ENCODE peak calls at places on chromosomes 16 and 17, in five cellular contexts. N is T-helper 1 cell, M is K562, Q is WTC11, V is left ventricle myocardium inferior. R is an unnamed sample.

GRCh38 chr17:8857919-8858318 is 9.6 kb downstream of the PIK3R6 start:
- DNase-seq in N (peak), M (no peak), Q (no peak), V (peak), R (no peak)

GRCh38 chr16:77408607-77409006 is 26.2 kb downstream of the ADAMTS18 start:
- DNase-seq in N (peak), M (no peak), Q (no peak), V (no peak), R (no peak)

GRCh38 chr17:15392326-15392739 is 50.9 kb upstream of the TEKT3 start:
- DNase-seq in N (no peak), M (no peak), Q (no peak), V (peak), R (peak)

GRCh38 chr16:50303605-50304466 is 37.5 kb downstream of the ADCY7 start:
- DNase-seq in N (no peak), M (no peak), Q (no peak), V (no peak), R (no peak)

GRCh38 chr16:3776316-3776715 is 59.0 kb upstream of the TRAP1 start:
- DNase-seq in N (no peak), M (no peak), Q (no peak), V (peak), R (no peak)

GRCh38 chr16:74623214-74623842 is 16.4 kb upstream of the GLG1 start:
- DNase-seq in N (peak), M (peak), Q (no peak), V (no peak), R (no peak)

GRCh38 chr17:50290074-50290702 is 15.9 kb downstream of the TMEM92 start:
- DNase-seq in N (peak), M (no peak), Q (no peak), V (peak), R (peak)

GRCh38 chr17:59565171-59565958 is at the start of gene DHX40:
- DNase-seq in N (peak), M (peak), Q (peak), V (peak), R (peak)

GRCh38 chr16:10521681-10522274 is 58.6 kb downstream of the EMP2 start:
- DNase-seq in N (peak), M (peak), Q (peak), V (no peak), R (no peak)

GRCh38 chr16:1244881-1245280 is 4.4 kb downstream of the TPSAB1 start:
- DNase-seq in N (no peak), M (no peak), Q (no peak), V (no peak), R (no peak)

GRCh38 chr17:82003411-82004381 is 19.0 kb downstream of the CENPX start:
- DNase-seq in N (no peak), M (no peak), Q (no peak), V (no peak), R (peak)